ENCODE peak calls at places on chromosomes 2 and 18, in six cellular contexts. One of them, this sample, is unnamed.
A peak's percentile ranks its signal among the peaks of the same experiment; 100 is the strongest.

GRCh38 chr2:102062802-102063201 is 71.0 kb downstream of the IL1R2 start:
- DNase-seq in left lung: no peak
- DNase-seq in GM23338: no peak
- DNase-seq in astrocyte: no peak
- DNase-seq in WERI-Rb-1: no peak
- DNase-seq in PC-3: no peak
- DNase-seq in this sample: no peak

GRCh38 chr2:100810603-100811145 is 9.3 kb upstream of the NPAS2 start:
- DNase-seq in GM23338: no peak
- DNase-seq in WERI-Rb-1: no peak
- DNase-seq in left lung: no peak
- DNase-seq in astrocyte: no peak
- DNase-seq in PC-3: no peak
- DNase-seq in this sample: no peak

GRCh38 chr2:185201063-185201462 is 537.5 kb upstream of the FSIP2 start:
- DNase-seq in left lung: no peak
- DNase-seq in WERI-Rb-1: no peak
- DNase-seq in astrocyte: no peak
- DNase-seq in GM23338: no peak
- DNase-seq in PC-3: no peak
- DNase-seq in this sample: no peak

GRCh38 chr18:76491436-76491800 is 3.6 kb downstream of the ZNF516 start:
- DNase-seq in left lung: peak; percentile 94
- DNase-seq in WERI-Rb-1: peak; percentile 91
- DNase-seq in astrocyte: peak; percentile 51
- DNase-seq in GM23338: peak; percentile 77
- DNase-seq in PC-3: no peak
- DNase-seq in this sample: peak; percentile 91

GRCh38 chr18:79625924-79626561 is 53.6 kb upstream of the CTDP1 start:
- DNase-seq in PC-3: no peak
- DNase-seq in GM23338: no peak
- DNase-seq in left lung: peak; percentile 71
- DNase-seq in astrocyte: no peak
- DNase-seq in WERI-Rb-1: no peak
- DNase-seq in this sample: no peak

GRCh38 chr18:70384181-70384790 is 95.4 kb downstream of the SOCS6 start:
- DNase-seq in GM23338: no peak
- DNase-seq in PC-3: peak; percentile 96
- DNase-seq in WERI-Rb-1: no peak
- DNase-seq in left lung: no peak
- DNase-seq in astrocyte: peak; percentile 92
- DNase-seq in this sample: no peak

GRCh38 chr2:83196225-83196624 is 1262.9 kb downstream of the SUCLG1 start:
- DNase-seq in left lung: no peak
- DNase-seq in astrocyte: peak; percentile 8
- DNase-seq in GM23338: peak; percentile 44
- DNase-seq in PC-3: peak; percentile 73
- DNase-seq in WERI-Rb-1: no peak
- DNase-seq in this sample: no peak

GRCh38 chr2:230358305-230358704 is 31.3 kb downstream of the SP140L start:
- DNase-seq in WERI-Rb-1: no peak
- DNase-seq in PC-3: peak; percentile 4
- DNase-seq in GM23338: no peak
- DNase-seq in left lung: no peak
- DNase-seq in astrocyte: peak; percentile 14
- DNase-seq in this sample: no peak

GRCh38 chr2:126970583-126970982 is 71.9 kb downstream of the TEX51 start:
- DNase-seq in WERI-Rb-1: no peak
- DNase-seq in astrocyte: no peak
- DNase-seq in PC-3: no peak
- DNase-seq in left lung: no peak
- DNase-seq in GM23338: peak; percentile 38
- DNase-seq in this sample: peak; percentile 79

GRCh38 chr2:28408764-28409599 is 16.3 kb downstream of the FOSL2 start:
- DNase-seq in PC-3: no peak
- DNase-seq in WERI-Rb-1: no peak
- DNase-seq in astrocyte: peak; percentile 97
- DNase-seq in GM23338: no peak
- DNase-seq in left lung: peak; percentile 88
- DNase-seq in this sample: no peak

GRCh38 chr2:120686511-120687168 is 49.0 kb upstream of the GLI2 start:
- DNase-seq in astrocyte: no peak
- DNase-seq in PC-3: no peak
- DNase-seq in left lung: no peak
- DNase-seq in WERI-Rb-1: no peak
- DNase-seq in GM23338: no peak
- DNase-seq in this sample: peak; percentile 54
- TF ChIP-seq CTCF in astrocyte: peak; percentile 27
- TF ChIP-seq CTCF in PC-3: peak; percentile 84
- TF ChIP-seq CTCF in left lung: no peak
- TF ChIP-seq CTCF in WERI-Rb-1: peak; percentile 39
- TF ChIP-seq CTCF in GM23338: peak; percentile 69
- TF ChIP-seq CTCF in this sample: peak; percentile 75

GRCh38 chr2:219434718-219435525 is at the start of gene SPEG:
- DNase-seq in left lung: no peak
- DNase-seq in PC-3: no peak
- DNase-seq in GM23338: peak; percentile 62
- DNase-seq in astrocyte: no peak
- DNase-seq in WERI-Rb-1: no peak
- DNase-seq in this sample: peak; percentile 72
- H3K4me3 ChIP-seq in left lung: no peak within 1 kb of the TSS
- H3K4me3 ChIP-seq in PC-3: no peak within 1 kb of the TSS
- H3K4me3 ChIP-seq in GM23338: peak within 1 kb of the TSS; percentile 62
- H3K4me3 ChIP-seq in astrocyte: peak within 1 kb of the TSS; percentile 39
- H3K4me3 ChIP-seq in WERI-Rb-1: no peak within 1 kb of the TSS
- H3K4me3 ChIP-seq in this sample: no peak within 1 kb of the TSS

GRCh38 chr2:75177427-75177826 is 21.9 kb downstream of the TACR1 start:
- DNase-seq in astrocyte: peak; percentile 2
- DNase-seq in PC-3: no peak
- DNase-seq in WERI-Rb-1: no peak
- DNase-seq in GM23338: no peak
- DNase-seq in left lung: no peak
- DNase-seq in this sample: no peak

GRCh38 chr2:75180476-75180875 is 18.8 kb downstream of the TACR1 start:
- DNase-seq in astrocyte: no peak
- DNase-seq in WERI-Rb-1: no peak
- DNase-seq in GM23338: no peak
- DNase-seq in PC-3: no peak
- DNase-seq in left lung: no peak
- DNase-seq in this sample: no peak

GRCh38 chr2:75186829-75187228 is 12.5 kb downstream of the TACR1 start:
- DNase-seq in WERI-Rb-1: no peak
- DNase-seq in astrocyte: peak; percentile 1
- DNase-seq in GM23338: no peak
- DNase-seq in PC-3: no peak
- DNase-seq in left lung: no peak
- DNase-seq in this sample: no peak

GRCh38 chr2:75182606-75183005 is 16.7 kb downstream of the TACR1 start:
- DNase-seq in GM23338: no peak
- DNase-seq in left lung: no peak
- DNase-seq in WERI-Rb-1: no peak
- DNase-seq in PC-3: peak; percentile 81
- DNase-seq in astrocyte: no peak
- DNase-seq in this sample: no peak
- H3K27me3 ChIP-seq in GM23338: no peaks in the 10 kb centered on the region
- H3K27me3 ChIP-seq in left lung: no peaks in the 10 kb centered on the region
- H3K27me3 ChIP-seq in WERI-Rb-1: peaks cover 25% of the 10 kb centered on the region
- H3K27me3 ChIP-seq in PC-3: peaks cover 7% of the 10 kb centered on the region
- H3K27me3 ChIP-seq in astrocyte: no peaks in the 10 kb centered on the region
- H3K27me3 ChIP-seq in this sample: peaks cover 78% of the 10 kb centered on the region

DNA sequence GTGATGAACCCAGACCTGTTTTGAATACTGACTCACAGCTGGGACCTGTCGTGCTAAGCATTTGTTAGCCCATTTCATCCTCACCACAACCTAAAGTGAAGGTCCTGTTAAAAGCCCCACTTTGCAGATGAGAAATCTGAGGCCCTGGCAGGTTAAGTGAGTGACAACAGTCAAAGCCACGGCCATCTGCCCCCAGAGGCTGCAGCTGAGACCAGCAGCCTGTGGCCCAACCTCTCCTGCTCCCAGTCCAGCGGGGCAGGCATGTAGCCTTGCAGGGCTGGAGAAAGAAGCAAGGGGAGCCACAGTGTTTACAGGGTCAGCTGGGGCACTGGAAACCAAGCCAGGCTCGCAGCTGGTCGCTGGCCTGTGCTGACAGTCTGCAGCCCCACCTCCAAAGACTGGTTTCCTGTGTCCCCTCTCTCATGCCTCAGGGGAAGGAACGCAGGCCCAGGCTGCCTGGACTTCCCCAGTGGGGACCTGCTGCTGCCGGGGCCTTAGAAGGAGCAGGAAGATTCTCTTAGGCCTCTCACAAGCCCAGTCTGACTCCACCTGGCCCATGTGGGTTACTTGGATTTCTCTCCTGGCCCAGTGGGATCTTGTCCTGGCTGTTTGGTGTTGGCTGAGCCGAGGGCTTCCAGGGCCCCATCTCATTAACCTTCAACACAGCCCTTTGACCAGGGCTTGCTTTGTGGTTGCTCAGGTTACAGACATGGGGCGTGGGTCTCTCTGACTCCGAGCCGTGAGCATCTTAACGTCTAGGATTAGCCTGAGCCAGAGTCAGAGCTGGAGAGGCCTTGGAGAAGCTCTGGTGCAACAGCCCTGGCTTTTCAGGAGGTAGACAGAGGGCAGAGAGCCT is 1.7 kb downstream of the INPP5D start:
- DNase-seq in left lung: peak; percentile 90
- DNase-seq in PC-3: peak; percentile 8
- DNase-seq in GM23338: peak; percentile 38
- DNase-seq in WERI-Rb-1: peak; percentile 33
- DNase-seq in astrocyte: no peak
- DNase-seq in this sample: peak; percentile 83
- TF ChIP-seq CTCF in left lung: no peak
- TF ChIP-seq CTCF in PC-3: peak; percentile 11
- TF ChIP-seq CTCF in GM23338: peak; percentile 18
- TF ChIP-seq CTCF in WERI-Rb-1: peak; percentile 25
- TF ChIP-seq CTCF in astrocyte: no peak
- TF ChIP-seq CTCF in this sample: peak; percentile 63

DNA sequence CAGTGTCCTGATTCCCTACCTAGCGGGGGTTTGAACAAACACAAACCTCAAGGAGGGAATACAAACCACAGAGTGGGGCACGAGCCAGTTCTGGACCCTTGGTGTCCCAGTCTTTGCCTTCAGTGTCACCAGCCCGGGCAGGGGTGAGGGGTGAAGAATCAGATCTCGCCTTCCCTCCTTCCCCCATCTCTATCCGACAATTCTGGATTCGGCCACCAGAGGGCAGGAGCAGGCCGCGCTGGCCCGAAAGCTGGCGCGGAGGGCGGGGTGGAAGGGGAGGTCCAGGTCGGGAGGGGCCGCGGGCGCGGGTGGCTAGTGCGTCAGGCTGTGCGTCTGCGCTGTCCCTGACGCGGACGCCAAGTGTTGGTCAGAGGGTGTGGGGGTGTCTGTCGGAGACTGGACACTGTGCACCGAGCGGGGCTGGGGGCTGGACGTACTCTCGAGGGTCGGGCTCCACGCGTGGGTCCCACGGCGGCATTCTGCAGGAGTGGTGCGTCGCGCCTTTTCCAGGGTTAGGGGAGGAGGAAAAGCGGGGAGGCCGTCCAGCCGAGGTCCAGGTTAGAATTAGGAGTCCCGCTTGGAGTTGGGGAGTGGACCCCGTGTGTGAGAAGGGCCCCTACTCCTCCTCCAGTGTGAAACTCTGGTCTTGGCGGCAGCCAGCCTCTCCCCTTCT is 2.9 kb upstream of the CRYBA2 start:
- DNase-seq in left lung: peak; percentile 95
- DNase-seq in PC-3: peak; percentile 92
- DNase-seq in WERI-Rb-1: peak; percentile 94
- DNase-seq in astrocyte: peak; percentile 60
- DNase-seq in GM23338: peak; percentile 93
- DNase-seq in this sample: peak; percentile 97
- H3K4me3 ChIP-seq in left lung: peak overlapping the region; percentile 20
- H3K4me3 ChIP-seq in PC-3: peak overlapping the region; percentile 65
- H3K4me3 ChIP-seq in WERI-Rb-1: peak overlapping the region; percentile 48
- H3K4me3 ChIP-seq in astrocyte: no peak overlapping the region
- H3K4me3 ChIP-seq in GM23338: peak overlapping the region; percentile 50
- H3K4me3 ChIP-seq in this sample: peak overlapping the region; percentile 67

GRCh38 chr2:181680937-181681811 is 857 bp upstream of the NEUROD1 start:
- DNase-seq in GM23338: peak; percentile 63
- DNase-seq in left lung: no peak
- DNase-seq in PC-3: no peak
- DNase-seq in astrocyte: no peak
- DNase-seq in WERI-Rb-1: peak; percentile 51
- DNase-seq in this sample: peak; percentile 57

GRCh38 chr2:181682795-181683517 is 2.6 kb upstream of the NEUROD1 start:
- DNase-seq in left lung: no peak
- DNase-seq in PC-3: no peak
- DNase-seq in astrocyte: no peak
- DNase-seq in GM23338: peak; percentile 34
- DNase-seq in WERI-Rb-1: no peak
- DNase-seq in this sample: peak; percentile 45

GRCh38 chr2:181680055-181680936 is at the start of gene NEUROD1:
- DNase-seq in left lung: peak; percentile 73
- DNase-seq in astrocyte: no peak
- DNase-seq in PC-3: no peak
- DNase-seq in GM23338: peak; percentile 93
- DNase-seq in WERI-Rb-1: peak; percentile 99
- DNase-seq in this sample: peak; percentile 87

GRCh38 chr2:181683518-181684453 is 3.5 kb upstream of the NEUROD1 start:
- DNase-seq in left lung: no peak
- DNase-seq in astrocyte: peak; percentile 12
- DNase-seq in WERI-Rb-1: peak; percentile 93
- DNase-seq in PC-3: no peak
- DNase-seq in GM23338: peak; percentile 85
- DNase-seq in this sample: peak; percentile 86

DNA sequence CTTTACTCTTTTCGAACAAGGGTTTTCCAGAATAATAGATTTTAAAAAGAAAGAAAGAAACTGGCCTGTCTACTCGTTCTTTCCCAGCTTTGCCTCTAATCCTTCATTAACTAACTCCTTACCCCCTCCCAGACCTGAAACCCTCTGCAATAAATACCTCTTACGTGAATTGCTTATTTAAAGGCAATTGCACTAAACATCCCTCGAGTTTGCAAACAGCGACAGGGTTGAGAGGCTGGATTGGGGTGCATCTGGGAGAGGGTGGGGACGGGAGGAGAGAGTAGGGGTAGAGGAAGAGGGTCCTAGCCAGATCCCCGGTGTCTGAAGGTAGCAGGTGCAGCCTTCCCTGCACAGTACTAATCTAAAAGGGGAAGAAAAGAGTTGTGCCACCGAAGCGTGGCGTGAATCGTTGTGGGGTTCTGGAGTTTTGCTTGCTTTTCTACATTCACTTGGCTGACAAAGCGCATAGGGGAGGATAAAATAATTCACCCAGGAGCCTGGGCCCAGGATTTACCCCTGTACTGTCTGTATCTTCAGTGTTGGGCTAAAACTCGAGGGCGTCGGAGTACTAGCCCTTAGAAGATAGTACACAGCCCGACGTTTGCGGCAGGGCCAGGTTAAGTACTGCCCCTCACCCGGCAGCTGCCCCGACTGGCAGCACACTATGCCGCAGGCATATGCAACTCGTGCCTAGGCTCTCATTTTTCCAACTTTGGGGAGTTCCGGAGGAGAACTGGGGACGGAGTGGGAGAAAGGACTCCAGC is 1.9 kb upstream of the NEUROD1 start:
- DNase-seq in PC-3: no peak
- DNase-seq in GM23338: no peak
- DNase-seq in WERI-Rb-1: peak; percentile 52
- DNase-seq in astrocyte: no peak
- DNase-seq in left lung: no peak
- DNase-seq in this sample: peak; percentile 44
- H3K27me3 ChIP-seq in PC-3: peaks cover 35% of the 10 kb centered on the region
- H3K27me3 ChIP-seq in GM23338: peaks cover 100% of the 10 kb centered on the region
- H3K27me3 ChIP-seq in WERI-Rb-1: no peaks in the 10 kb centered on the region
- H3K27me3 ChIP-seq in astrocyte: peaks cover 89% of the 10 kb centered on the region
- H3K27me3 ChIP-seq in left lung: peaks cover 90% of the 10 kb centered on the region
- H3K27me3 ChIP-seq in this sample: peaks cover 100% of the 10 kb centered on the region